ENCODE peak calls at places on chromosome 10, in six cellular contexts. O is GM12878, X is K562, I is HepG2, Y is NB4, N is endothelial cell of umbilical vein. Q is an unnamed sample.

GRCh38 chr10:215444-215843 is 80.2 kb downstream of the ZMYND11 start:
- DNase-seq in O (no peak), X (no peak), I (no peak), Y (no peak), N (no peak), Q (no peak)

GRCh38 chr10:4280481-4281206 is 495.6 kb upstream of the KLF6 start:
- DNase-seq in O (no peak), X (no peak), I (no peak), Y (no peak), N (peak; percentile 68), Q (no peak)

GRCh38 chr10:114957673-114958072 is 19.7 kb downstream of the TRUB1 start:
- DNase-seq in O (no peak), X (no peak), I (no peak), Y (no peak), N (no peak), Q (no peak)

GRCh38 chr10:23345861-23346260 is 1.3 kb upstream of the C10orf67 start:
- DNase-seq in O (no peak), X (no peak), I (peak; percentile 94), Y (no peak), N (no peak), Q (peak; percentile 5)

GRCh38 chr10:109341986-109342385 is 581.3 kb downstream of the XPNPEP1 start:
- DNase-seq in O (no peak), X (no peak), I (no peak), Y (no peak), N (no peak), Q (no peak)

GRCh38 chr10:120456143-120456625 is 843 bp upstream of the PLPP4 start:
- DNase-seq in O (no peak), X (no peak), I (no peak), Y (no peak), N (no peak), Q (no peak)

GRCh38 chr10:109191823-109192222 is 731.5 kb downstream of the XPNPEP1 start:
- DNase-seq in O (no peak), X (no peak), I (no peak), Y (no peak), N (no peak), Q (no peak)

GRCh38 chr10:70130878-70131559 is 1.6 kb downstream of the AIFM2 start:
- DNase-seq in O (no peak), X (no peak), I (peak; percentile 90), Y (no peak), N (no peak), Q (no peak)

GRCh38 chr10:129005804-129006203 is 461.2 kb upstream of the MGMT start:
- DNase-seq in O (no peak), X (no peak), I (no peak), Y (no peak), N (no peak), Q (no peak)

GRCh38 chr10:73937333-73938020 is 26.5 kb downstream of the PLAU start:
- DNase-seq in O (no peak), X (peak; percentile 8), I (no peak), Y (no peak), N (no peak), Q (no peak)

GRCh38 chr10:62165803-62166202 is 102.8 kb downstream of the RTKN2 start:
- DNase-seq in O (no peak), X (no peak), I (no peak), Y (no peak), N (no peak), Q (no peak)

GRCh38 chr10:32650246-32650655 is 204.3 kb downstream of the CCDC7 start:
- DNase-seq in O (peak; percentile 30), X (peak; percentile 13), I (no peak), Y (peak; percentile 25), N (no peak), Q (no peak)

GRCh38 chr10:119658274-119658673 is 7.1 kb downstream of the BAG3 start:
- DNase-seq in O (no peak), X (peak; percentile 73), I (peak; percentile 63), Y (peak; percentile 56), N (peak; percentile 90), Q (peak; percentile 92)

GRCh38 chr10:124450010-124450782 is at the start of gene NKX1-2:
- DNase-seq in O (no peak), X (no peak), I (no peak), Y (no peak), N (no peak), Q (no peak)

DNA sequence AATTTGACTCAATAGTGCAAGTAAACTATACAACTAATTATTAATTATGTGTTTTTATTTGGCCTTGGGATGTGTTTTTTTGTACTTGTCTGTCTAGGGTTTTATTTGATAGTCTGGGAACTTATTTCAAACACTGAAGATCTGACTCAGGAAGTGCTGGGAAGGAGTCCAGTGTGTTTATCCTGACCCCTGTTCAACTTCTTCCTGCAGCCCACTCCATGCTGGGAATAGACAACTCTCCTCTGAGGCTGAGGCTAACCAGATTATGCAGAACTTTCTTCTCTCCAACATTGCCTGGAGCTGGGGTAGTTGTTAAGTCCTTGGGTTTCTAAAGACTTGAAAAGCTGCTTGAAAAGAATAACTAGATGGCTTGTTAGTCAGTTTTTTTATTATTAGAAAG is 6.9 kb downstream of the CISD1 start:
- DNase-seq in O (no peak), X (no peak), I (no peak), Y (no peak), N (peak; percentile 71), Q (no peak)
- TF ChIP-seq MYC in O (no peak), X (no peak), I (no peak), Y (no peak), N (no peak), Q (no peak)

GRCh38 chr10:49024484-49024883 is 84.8 kb upstream of the LRRC18 start:
- DNase-seq in O (no peak), X (no peak), I (no peak), Y (no peak), N (no peak), Q (no peak)
- TF ChIP-seq MYC in O (no peak), X (no peak), I (no peak), Y (no peak), N (no peak), Q (no peak)

DNA sequence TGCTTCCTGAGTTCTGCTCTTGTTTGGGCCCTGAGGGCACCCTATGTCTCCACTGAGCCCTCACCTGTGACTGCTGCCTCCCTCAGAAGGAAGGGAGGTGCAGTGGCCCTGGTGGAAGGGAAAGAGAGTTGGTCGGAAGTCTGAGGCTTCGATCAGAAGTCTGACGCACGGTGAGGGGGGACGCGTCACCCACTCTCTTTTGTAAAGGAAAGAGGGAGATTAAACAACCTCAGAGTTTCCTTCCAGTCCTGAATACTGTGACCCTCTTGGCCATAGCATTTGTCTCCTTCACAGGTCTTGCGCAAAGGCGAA is 31.4 kb upstream of the TRIM8 start:
- DNase-seq in O (no peak), X (no peak), I (no peak), Y (no peak), N (peak; percentile 70), Q (no peak)
- TF ChIP-seq MYC in O (no peak), X (no peak), I (no peak), Y (no peak), N (no peak), Q (no peak)

GRCh38 chr10:47361293-47361692 is 13.1 kb downstream of the RBP3 start:
- DNase-seq in O (no peak), X (peak; percentile 79), I (peak; percentile 10), Y (peak; percentile 65), N (peak; percentile 45), Q (peak; percentile 41)
- TF ChIP-seq MYC in O (no peak), X (no peak), I (no peak), Y (peak; percentile 29), N (no peak), Q (no peak)

GRCh38 chr10:58237014-58237830 is 30.5 kb downstream of the IPMK start:
- DNase-seq in O (no peak), X (no peak), I (peak; percentile 78), Y (no peak), N (peak; percentile 93), Q (peak; percentile 76)

GRCh38 chr10:58240531-58240930 is 27.2 kb downstream of the IPMK start:
- DNase-seq in O (no peak), X (no peak), I (no peak), Y (no peak), N (peak; percentile 49), Q (no peak)

GRCh38 chr10:58243269-58243668 is 24.4 kb downstream of the IPMK start:
- DNase-seq in O (no peak), X (no peak), I (no peak), Y (no peak), N (no peak), Q (no peak)

GRCh38 chr10:58241346-58241745 is 26.3 kb downstream of the IPMK start:
- DNase-seq in O (no peak), X (no peak), I (no peak), Y (no peak), N (no peak), Q (no peak)

GRCh38 chr10:58239561-58240169 is 28.0 kb downstream of the IPMK start:
- DNase-seq in O (no peak), X (no peak), I (no peak), Y (no peak), N (peak; percentile 84), Q (no peak)
- TF ChIP-seq MYC in O (no peak), X (no peak), I (no peak), Y (no peak), N (no peak), Q (no peak)

GRCh38 chr10:25082276-25083204 is 66.1 kb downstream of the THNSL1 start:
- DNase-seq in O (no peak), X (no peak), I (peak; percentile 87), Y (peak; percentile 4), N (no peak), Q (no peak)

GRCh38 chr10:25075825-25076224 is 59.4 kb downstream of the THNSL1 start:
- DNase-seq in O (no peak), X (no peak), I (no peak), Y (no peak), N (no peak), Q (no peak)

GRCh38 chr10:25076501-25077197 is 60.2 kb downstream of the THNSL1 start:
- DNase-seq in O (no peak), X (peak; percentile 30), I (no peak), Y (no peak), N (no peak), Q (no peak)

GRCh38 chr10:25080880-25081581 is 64.6 kb downstream of the THNSL1 start:
- DNase-seq in O (peak; percentile 30), X (peak; percentile 83), I (peak; percentile 88), Y (peak; percentile 60), N (peak; percentile 93), Q (peak; percentile 79)

DNA sequence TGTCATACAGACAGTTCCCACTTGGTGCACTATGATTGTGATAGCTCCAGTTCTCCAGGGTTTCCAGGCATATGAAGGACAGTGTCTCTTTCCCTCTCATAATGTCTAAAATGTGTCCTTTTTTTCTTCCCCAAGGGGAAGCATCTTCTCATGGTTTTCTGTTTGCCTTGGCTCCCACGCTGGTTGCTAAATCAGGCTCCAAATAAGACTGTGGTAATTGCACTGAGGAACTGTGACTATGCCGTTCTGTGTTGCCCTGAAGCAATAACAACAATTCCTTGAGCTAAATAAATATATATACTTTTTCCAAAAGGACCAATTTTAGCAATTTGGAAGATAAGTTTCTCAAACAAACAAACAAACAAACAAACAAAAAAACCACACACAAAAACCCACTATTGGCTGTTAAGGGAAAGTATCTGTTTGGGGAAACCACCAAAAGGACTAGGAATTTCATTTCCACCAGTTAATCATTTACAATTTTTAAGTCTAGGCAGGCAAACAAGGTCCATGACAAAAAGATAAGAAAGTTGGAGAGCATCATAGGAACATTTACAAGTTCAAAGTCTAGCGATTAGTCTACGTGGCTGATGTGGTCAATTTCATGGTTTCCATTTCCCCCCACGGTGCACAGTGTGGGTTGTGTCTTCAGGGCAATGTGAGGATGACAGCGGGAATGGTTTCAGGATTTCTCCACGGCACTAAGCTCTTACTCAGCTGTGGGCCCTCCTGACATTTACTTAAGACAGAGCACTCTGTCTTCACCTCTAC is 62.4 kb downstream of the THNSL1 start:
- DNase-seq in O (no peak), X (no peak), I (peak; percentile 91), Y (no peak), N (no peak), Q (no peak)
- TF ChIP-seq MYC in O (no peak), X (no peak), I (no peak), Y (no peak), N (no peak), Q (no peak)

GRCh38 chr10:96570983-96571964 is 15.5 kb downstream of the TM9SF3 start:
- DNase-seq in O (no peak), X (no peak), I (no peak), Y (no peak), N (no peak), Q (no peak)
- TF ChIP-seq MYC in O (no peak), X (no peak), I (no peak), Y (no peak), N (no peak), Q (no peak)

Q was measured in A549.